ENCODE peak calls at places on chromosomes 6 and 20, in six cellular contexts. One of them, this sample, is unnamed. For H3K4me1, the result is how much of the 10 kb centered on the place peaks cover.

GRCh38 chr20:57346477-57346876 is 4.6 kb upstream of the RAE1 start:
- DNase-seq in PC-9: peak
- DNase-seq in H9: peak
- DNase-seq in stomach: peak
- DNase-seq in PC-3: peak
- DNase-seq in tibial nerve: peak
- DNase-seq in this sample: peak

GRCh38 chr6:125952764-125953501 is 3.6 kb upstream of the HINT3 start:
- DNase-seq in PC-9: peak
- DNase-seq in H9: peak
- DNase-seq in stomach: no peak
- DNase-seq in PC-3: peak
- DNase-seq in tibial nerve: no peak
- DNase-seq in this sample: no peak

GRCh38 chr20:63553933-63554290 is at the start of gene FNDC11:
- DNase-seq in PC-9: no peak
- DNase-seq in H9: peak
- DNase-seq in stomach: peak
- DNase-seq in PC-3: peak
- DNase-seq in tibial nerve: no peak
- DNase-seq in this sample: no peak

GRCh38 chr20:64161595-64162238 is 2.5 kb upstream of the MYT1 start:
- DNase-seq in PC-9: no peak
- DNase-seq in H9: peak
- DNase-seq in stomach: no peak
- DNase-seq in PC-3: peak
- DNase-seq in tibial nerve: no peak
- DNase-seq in this sample: no peak

GRCh38 chr6:35596448-35597442 is 84.0 kb upstream of the TULP1 start:
- DNase-seq in PC-9: peak
- DNase-seq in H9: no peak
- DNase-seq in stomach: no peak
- DNase-seq in PC-3: peak
- DNase-seq in tibial nerve: no peak
- DNase-seq in this sample: no peak

GRCh38 chr6:169420912-169421543 is 167.4 kb upstream of the THBS2 start:
- DNase-seq in PC-9: peak
- DNase-seq in H9: peak
- DNase-seq in stomach: peak
- DNase-seq in PC-3: no peak
- DNase-seq in tibial nerve: no peak
- DNase-seq in this sample: no peak

GRCh38 chr6:28983838-28984237 is 21.3 kb downstream of the ZNF311 start:
- DNase-seq in PC-9: no peak
- DNase-seq in H9: no peak
- DNase-seq in stomach: no peak
- DNase-seq in PC-3: no peak
- DNase-seq in tibial nerve: no peak
- DNase-seq in this sample: no peak

GRCh38 chr20:35192071-35192872 is 20.4 kb downstream of the PROCR start:
- DNase-seq in PC-9: no peak
- DNase-seq in H9: no peak
- DNase-seq in stomach: no peak
- DNase-seq in PC-3: peak
- DNase-seq in tibial nerve: no peak
- DNase-seq in this sample: no peak

GRCh38 chr20:13344671-13345070 is 123.6 kb downstream of the ISM1 start:
- DNase-seq in PC-9: no peak
- DNase-seq in H9: no peak
- DNase-seq in stomach: no peak
- DNase-seq in PC-3: no peak
- DNase-seq in tibial nerve: no peak
- DNase-seq in this sample: no peak

GRCh38 chr20:41249781-41250281 is 67.7 kb downstream of the ZHX3 start:
- DNase-seq in PC-9: no peak
- DNase-seq in H9: peak
- DNase-seq in stomach: no peak
- DNase-seq in PC-3: peak
- DNase-seq in tibial nerve: no peak
- DNase-seq in this sample: no peak

GRCh38 chr6:112663705-112664104 is 316.6 kb downstream of the RFPL4B start:
- DNase-seq in PC-9: no peak
- DNase-seq in H9: no peak
- DNase-seq in stomach: no peak
- DNase-seq in PC-3: peak
- DNase-seq in tibial nerve: no peak
- DNase-seq in this sample: no peak

GRCh38 chr20:39029324-39029820 is 67.2 kb downstream of the DHX35 start:
- DNase-seq in PC-9: no peak
- DNase-seq in H9: no peak
- DNase-seq in stomach: no peak
- DNase-seq in PC-3: no peak
- DNase-seq in tibial nerve: no peak
- DNase-seq in this sample: no peak

GRCh38 chr20:62774762-62775161 is 21.5 kb upstream of the MRGBP start:
- DNase-seq in PC-9: no peak
- DNase-seq in H9: no peak
- DNase-seq in stomach: no peak
- DNase-seq in PC-3: no peak
- DNase-seq in tibial nerve: no peak
- DNase-seq in this sample: no peak

GRCh38 chr6:47034919-47035318 is 7.2 kb downstream of the ADGRF1 start:
- DNase-seq in PC-9: peak
- DNase-seq in H9: no peak
- DNase-seq in stomach: no peak
- DNase-seq in PC-3: peak
- DNase-seq in tibial nerve: no peak
- DNase-seq in this sample: peak

GRCh38 chr6:149763866-149764265 is 14.3 kb downstream of the PCMT1 start:
- DNase-seq in PC-9: no peak
- DNase-seq in H9: no peak
- DNase-seq in stomach: no peak
- DNase-seq in PC-3: no peak
- DNase-seq in tibial nerve: no peak
- DNase-seq in this sample: no peak

GRCh38 chr6:161215193-161215592 is 58.7 kb downstream of the AGPAT4 start:
- DNase-seq in PC-9: no peak
- DNase-seq in H9: no peak
- DNase-seq in stomach: no peak
- DNase-seq in PC-3: peak
- DNase-seq in tibial nerve: no peak
- DNase-seq in this sample: no peak

GRCh38 chr20:10660661-10661060 is 13.1 kb downstream of the JAG1 start:
- DNase-seq in PC-9: no peak
- DNase-seq in H9: no peak
- DNase-seq in stomach: no peak
- DNase-seq in PC-3: no peak
- DNase-seq in tibial nerve: no peak
- DNase-seq in this sample: no peak

GRCh38 chr20:10659651-10660601 is 13.9 kb downstream of the JAG1 start:
- DNase-seq in PC-9: no peak
- DNase-seq in H9: peak
- DNase-seq in stomach: no peak
- DNase-seq in PC-3: no peak
- DNase-seq in tibial nerve: no peak
- DNase-seq in this sample: peak

GRCh38 chr20:10661261-10661660 is 12.5 kb downstream of the JAG1 start:
- DNase-seq in PC-9: no peak
- DNase-seq in H9: peak
- DNase-seq in stomach: no peak
- DNase-seq in PC-3: no peak
- DNase-seq in tibial nerve: no peak
- DNase-seq in this sample: no peak

GRCh38 chr20:10662661-10663458 is 10.9 kb downstream of the JAG1 start:
- DNase-seq in PC-9: no peak
- DNase-seq in H9: peak
- DNase-seq in stomach: no peak
- DNase-seq in PC-3: no peak
- DNase-seq in tibial nerve: no peak
- DNase-seq in this sample: no peak

GRCh38 chr20:10662151-10662550 is 11.6 kb downstream of the JAG1 start:
- DNase-seq in PC-9: no peak
- DNase-seq in H9: peak
- DNase-seq in stomach: no peak
- DNase-seq in PC-3: no peak
- DNase-seq in tibial nerve: no peak
- DNase-seq in this sample: no peak
- H3K4me1 ChIP-seq in PC-9: under half
- H3K4me1 ChIP-seq in H9: under half
- H3K4me1 ChIP-seq in stomach: half or more
- H3K4me1 ChIP-seq in PC-3: under half
- H3K4me1 ChIP-seq in tibial nerve: half or more
- H3K4me1 ChIP-seq in this sample: under half

GRCh38 chr6:139148557-139149220 is 13.8 kb downstream of the HECA start:
- DNase-seq in PC-9: no peak
- DNase-seq in H9: no peak
- DNase-seq in stomach: no peak
- DNase-seq in PC-3: no peak
- DNase-seq in tibial nerve: no peak
- DNase-seq in this sample: no peak

GRCh38 chr6:139150915-139151314 is 16.0 kb downstream of the HECA start:
- DNase-seq in PC-9: no peak
- DNase-seq in H9: no peak
- DNase-seq in stomach: no peak
- DNase-seq in PC-3: no peak
- DNase-seq in tibial nerve: no peak
- DNase-seq in this sample: no peak

GRCh38 chr6:139147628-139148027 is 12.7 kb downstream of the HECA start:
- DNase-seq in PC-9: no peak
- DNase-seq in H9: no peak
- DNase-seq in stomach: no peak
- DNase-seq in PC-3: no peak
- DNase-seq in tibial nerve: no peak
- DNase-seq in this sample: no peak

GRCh38 chr6:139151425-139152087 is 16.7 kb downstream of the HECA start:
- DNase-seq in PC-9: no peak
- DNase-seq in H9: no peak
- DNase-seq in stomach: no peak
- DNase-seq in PC-3: no peak
- DNase-seq in tibial nerve: no peak
- DNase-seq in this sample: no peak

DNA sequence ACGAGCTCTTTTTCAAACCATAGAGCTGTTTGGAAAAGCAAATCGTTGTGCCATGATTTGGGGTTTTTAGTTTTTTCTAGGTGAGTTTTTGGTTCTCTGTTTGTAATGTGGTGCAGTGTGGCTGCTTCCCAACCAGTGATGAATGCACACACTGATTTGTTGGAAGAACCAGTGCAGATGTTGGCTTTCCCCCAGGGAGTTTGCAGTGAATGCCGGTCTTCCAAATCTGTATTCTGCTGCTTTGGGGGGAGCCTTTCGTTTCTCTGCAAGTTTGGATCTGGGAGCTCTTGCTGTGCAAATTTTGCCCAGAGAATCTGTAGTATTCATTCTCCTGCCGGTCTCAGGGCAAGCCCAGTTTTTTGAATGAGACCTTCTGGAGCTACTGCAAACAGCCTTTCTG is 14.5 kb downstream of the HECA start:
- DNase-seq in PC-9: no peak
- DNase-seq in H9: no peak
- DNase-seq in stomach: no peak
- DNase-seq in PC-3: no peak
- DNase-seq in tibial nerve: no peak
- DNase-seq in this sample: no peak
- H3K4me1 ChIP-seq in PC-9: under half
- H3K4me1 ChIP-seq in H9: under half
- H3K4me1 ChIP-seq in stomach: under half
- H3K4me1 ChIP-seq in PC-3: under half
- H3K4me1 ChIP-seq in tibial nerve: half or more
- H3K4me1 ChIP-seq in this sample: half or more

GRCh38 chr6:166242888-166243287 is 65.3 kb downstream of the PRR18 start:
- DNase-seq in PC-9: no peak
- DNase-seq in H9: no peak
- DNase-seq in stomach: no peak
- DNase-seq in PC-3: no peak
- DNase-seq in tibial nerve: no peak
- DNase-seq in this sample: no peak
- H3K4me1 ChIP-seq in PC-9: under half
- H3K4me1 ChIP-seq in H9: under half
- H3K4me1 ChIP-seq in stomach: under half
- H3K4me1 ChIP-seq in PC-3: under half
- H3K4me1 ChIP-seq in tibial nerve: under half
- H3K4me1 ChIP-seq in this sample: under half

GRCh38 chr6:152263582-152263981 is 373.6 kb downstream of the SYNE1 start:
- DNase-seq in PC-9: no peak
- DNase-seq in H9: no peak
- DNase-seq in stomach: no peak
- DNase-seq in PC-3: no peak
- DNase-seq in tibial nerve: no peak
- DNase-seq in this sample: no peak

GRCh38 chr6:152257581-152257980 is 379.6 kb downstream of the SYNE1 start:
- DNase-seq in PC-9: no peak
- DNase-seq in H9: no peak
- DNase-seq in stomach: no peak
- DNase-seq in PC-3: no peak
- DNase-seq in tibial nerve: no peak
- DNase-seq in this sample: no peak

GRCh38 chr6:152261179-152261578 is 376.0 kb downstream of the SYNE1 start:
- DNase-seq in PC-9: no peak
- DNase-seq in H9: no peak
- DNase-seq in stomach: no peak
- DNase-seq in PC-3: no peak
- DNase-seq in tibial nerve: no peak
- DNase-seq in this sample: no peak

DNA sequence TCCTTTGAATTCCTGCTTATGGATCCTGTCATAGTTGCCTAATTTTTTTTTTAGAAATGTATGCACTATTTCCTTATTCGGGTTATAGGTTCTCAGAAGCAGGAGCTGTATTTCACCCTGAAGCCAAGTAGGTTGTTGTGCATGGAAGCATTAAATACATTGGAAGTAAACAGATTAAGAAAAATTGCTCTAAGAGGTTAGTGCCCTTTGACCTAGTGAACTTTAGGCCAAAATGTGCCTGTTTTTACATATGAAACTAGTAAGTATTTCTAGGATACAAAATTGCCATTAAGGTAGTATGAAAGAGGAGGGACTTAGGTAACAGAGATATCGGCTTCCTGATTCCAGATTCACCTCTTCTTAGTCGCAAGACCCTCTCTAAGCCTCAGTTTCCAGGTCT is 377.9 kb downstream of the SYNE1 start:
- DNase-seq in PC-9: no peak
- DNase-seq in H9: no peak
- DNase-seq in stomach: no peak
- DNase-seq in PC-3: no peak
- DNase-seq in tibial nerve: no peak
- DNase-seq in this sample: no peak
- H3K4me1 ChIP-seq in PC-9: under half
- H3K4me1 ChIP-seq in H9: under half
- H3K4me1 ChIP-seq in stomach: under half
- H3K4me1 ChIP-seq in PC-3: under half
- H3K4me1 ChIP-seq in tibial nerve: under half
- H3K4me1 ChIP-seq in this sample: under half